ENCODE peak calls at places on chromosomes 6 and 20, in eight cellular contexts. One of them, this sample, is unnamed.

GRCh38 chr20:42204261-42204660 is 586.1 kb upstream of the CHD6 start:
- DNase-seq in skeletal muscle cell: no peak
- DNase-seq in NCI-H2081: no peak
- DNase-seq in lower lobe of right lung: no peak
- DNase-seq in activated gamma-delta T cell treated with Interleukin-2 at 50 U/mL for 16 hours: no peak
- DNase-seq in H7: peak
- DNase-seq in mucosa of gallbladder: peak
- DNase-seq in BE2C: no peak
- DNase-seq in this sample: no peak

GRCh38 chr6:105364243-105364642 is 38.6 kb downstream of the PREP start:
- DNase-seq in H7: no peak
- DNase-seq in skeletal muscle cell: no peak
- DNase-seq in mucosa of gallbladder: no peak
- DNase-seq in lower lobe of right lung: no peak
- DNase-seq in activated gamma-delta T cell treated with Interleukin-2 at 50 U/mL for 16 hours: no peak
- DNase-seq in NCI-H2081: no peak
- DNase-seq in BE2C: peak
- DNase-seq in this sample: peak

GRCh38 chr20:62715201-62715600 is 6.6 kb downstream of the NTSR1 start:
- DNase-seq in skeletal muscle cell: no peak
- DNase-seq in H7: no peak
- DNase-seq in lower lobe of right lung: no peak
- DNase-seq in BE2C: no peak
- DNase-seq in activated gamma-delta T cell treated with Interleukin-2 at 50 U/mL for 16 hours: no peak
- DNase-seq in mucosa of gallbladder: no peak
- DNase-seq in NCI-H2081: no peak
- DNase-seq in this sample: no peak

GRCh38 chr6:57221936-57222683 is at the start of gene RAB23:
- DNase-seq in BE2C: peak
- DNase-seq in lower lobe of right lung: peak
- DNase-seq in H7: peak
- DNase-seq in mucosa of gallbladder: peak
- DNase-seq in NCI-H2081: peak
- DNase-seq in activated gamma-delta T cell treated with Interleukin-2 at 50 U/mL for 16 hours: peak
- DNase-seq in skeletal muscle cell: peak
- DNase-seq in this sample: peak

GRCh38 chr6:11738681-11739375 is 39.8 kb downstream of the ADTRP start:
- DNase-seq in skeletal muscle cell: no peak
- DNase-seq in activated gamma-delta T cell treated with Interleukin-2 at 50 U/mL for 16 hours: no peak
- DNase-seq in lower lobe of right lung: no peak
- DNase-seq in mucosa of gallbladder: no peak
- DNase-seq in BE2C: no peak
- DNase-seq in NCI-H2081: no peak
- DNase-seq in H7: no peak
- DNase-seq in this sample: no peak

GRCh38 chr6:170062209-170062903 is 228.5 kb downstream of the DLL1 start:
- DNase-seq in skeletal muscle cell: no peak
- DNase-seq in lower lobe of right lung: peak
- DNase-seq in mucosa of gallbladder: no peak
- DNase-seq in BE2C: no peak
- DNase-seq in H7: peak
- DNase-seq in NCI-H2081: no peak
- DNase-seq in activated gamma-delta T cell treated with Interleukin-2 at 50 U/mL for 16 hours: no peak
- DNase-seq in this sample: no peak

GRCh38 chr6:149473080-149474052 is 11.4 kb downstream of the ZC3H12D start:
- DNase-seq in mucosa of gallbladder: no peak
- DNase-seq in lower lobe of right lung: no peak
- DNase-seq in NCI-H2081: no peak
- DNase-seq in H7: peak
- DNase-seq in skeletal muscle cell: no peak
- DNase-seq in BE2C: no peak
- DNase-seq in activated gamma-delta T cell treated with Interleukin-2 at 50 U/mL for 16 hours: no peak
- DNase-seq in this sample: no peak

GRCh38 chr6:11172501-11173337 is 59.7 kb downstream of the NEDD9 start:
- DNase-seq in skeletal muscle cell: no peak
- DNase-seq in NCI-H2081: peak
- DNase-seq in BE2C: peak
- DNase-seq in H7: peak
- DNase-seq in lower lobe of right lung: peak
- DNase-seq in activated gamma-delta T cell treated with Interleukin-2 at 50 U/mL for 16 hours: peak
- DNase-seq in mucosa of gallbladder: peak
- DNase-seq in this sample: peak

GRCh38 chr6:39997101-39997635 is 62.9 kb upstream of the MOCS1 start:
- DNase-seq in activated gamma-delta T cell treated with Interleukin-2 at 50 U/mL for 16 hours: no peak
- DNase-seq in mucosa of gallbladder: no peak
- DNase-seq in BE2C: no peak
- DNase-seq in skeletal muscle cell: no peak
- DNase-seq in H7: no peak
- DNase-seq in NCI-H2081: peak
- DNase-seq in lower lobe of right lung: no peak
- DNase-seq in this sample: no peak

GRCh38 chr6:119283214-119283613 is 66.3 kb downstream of the MAN1A1 start:
- DNase-seq in skeletal muscle cell: no peak
- DNase-seq in NCI-H2081: no peak
- DNase-seq in lower lobe of right lung: no peak
- DNase-seq in mucosa of gallbladder: no peak
- DNase-seq in activated gamma-delta T cell treated with Interleukin-2 at 50 U/mL for 16 hours: no peak
- DNase-seq in H7: no peak
- DNase-seq in BE2C: no peak
- DNase-seq in this sample: no peak

GRCh38 chr6:112298021-112298745 is 43.8 kb upstream of the LAMA4 start:
- DNase-seq in BE2C: no peak
- DNase-seq in H7: no peak
- DNase-seq in skeletal muscle cell: peak
- DNase-seq in mucosa of gallbladder: no peak
- DNase-seq in activated gamma-delta T cell treated with Interleukin-2 at 50 U/mL for 16 hours: no peak
- DNase-seq in lower lobe of right lung: no peak
- DNase-seq in NCI-H2081: no peak
- DNase-seq in this sample: peak

GRCh38 chr6:116461563-116462507 is 660 bp downstream of the CALHM6 start:
- DNase-seq in H7: peak
- DNase-seq in NCI-H2081: no peak
- DNase-seq in BE2C: peak
- DNase-seq in lower lobe of right lung: peak
- DNase-seq in activated gamma-delta T cell treated with Interleukin-2 at 50 U/mL for 16 hours: peak
- DNase-seq in skeletal muscle cell: peak
- DNase-seq in mucosa of gallbladder: no peak
- DNase-seq in this sample: peak

GRCh38 chr6:82408952-82409421 is 45.4 kb downstream of the TPBG start:
- DNase-seq in lower lobe of right lung: no peak
- DNase-seq in H7: no peak
- DNase-seq in skeletal muscle cell: peak
- DNase-seq in mucosa of gallbladder: no peak
- DNase-seq in activated gamma-delta T cell treated with Interleukin-2 at 50 U/mL for 16 hours: no peak
- DNase-seq in BE2C: no peak
- DNase-seq in NCI-H2081: no peak
- DNase-seq in this sample: peak

GRCh38 chr20:64160536-64161495 is 3.4 kb upstream of the MYT1 start:
- DNase-seq in lower lobe of right lung: peak
- DNase-seq in H7: no peak
- DNase-seq in mucosa of gallbladder: no peak
- DNase-seq in BE2C: peak
- DNase-seq in NCI-H2081: peak
- DNase-seq in skeletal muscle cell: no peak
- DNase-seq in activated gamma-delta T cell treated with Interleukin-2 at 50 U/mL for 16 hours: no peak
- DNase-seq in this sample: no peak

GRCh38 chr6:1562171-1562955 is 47.4 kb upstream of the FOXC1 start:
- DNase-seq in mucosa of gallbladder: no peak
- DNase-seq in BE2C: no peak
- DNase-seq in H7: no peak
- DNase-seq in lower lobe of right lung: no peak
- DNase-seq in NCI-H2081: no peak
- DNase-seq in activated gamma-delta T cell treated with Interleukin-2 at 50 U/mL for 16 hours: no peak
- DNase-seq in skeletal muscle cell: no peak
- DNase-seq in this sample: no peak

GRCh38 chr6:109958626-109959025 is 19.5 kb upstream of the GPR6 start:
- DNase-seq in lower lobe of right lung: no peak
- DNase-seq in NCI-H2081: no peak
- DNase-seq in activated gamma-delta T cell treated with Interleukin-2 at 50 U/mL for 16 hours: no peak
- DNase-seq in skeletal muscle cell: no peak
- DNase-seq in H7: no peak
- DNase-seq in BE2C: no peak
- DNase-seq in mucosa of gallbladder: no peak
- DNase-seq in this sample: no peak

GRCh38 chr20:11995750-11996567 is 78.3 kb downstream of the BTBD3 start:
- DNase-seq in BE2C: no peak
- DNase-seq in mucosa of gallbladder: no peak
- DNase-seq in skeletal muscle cell: no peak
- DNase-seq in NCI-H2081: no peak
- DNase-seq in H7: no peak
- DNase-seq in lower lobe of right lung: no peak
- DNase-seq in activated gamma-delta T cell treated with Interleukin-2 at 50 U/mL for 16 hours: no peak
- DNase-seq in this sample: no peak

GRCh38 chr20:38726849-38727601 is 2.7 kb downstream of the SLC32A1 start:
- DNase-seq in lower lobe of right lung: no peak
- DNase-seq in H7: peak
- DNase-seq in NCI-H2081: no peak
- DNase-seq in skeletal muscle cell: no peak
- DNase-seq in activated gamma-delta T cell treated with Interleukin-2 at 50 U/mL for 16 hours: peak
- DNase-seq in mucosa of gallbladder: no peak
- DNase-seq in BE2C: peak
- DNase-seq in this sample: peak

GRCh38 chr20:58576590-58576944 is 61.4 kb upstream of the APCDD1L start:
- DNase-seq in BE2C: no peak
- DNase-seq in skeletal muscle cell: no peak
- DNase-seq in NCI-H2081: peak
- DNase-seq in mucosa of gallbladder: no peak
- DNase-seq in lower lobe of right lung: no peak
- DNase-seq in activated gamma-delta T cell treated with Interleukin-2 at 50 U/mL for 16 hours: no peak
- DNase-seq in H7: no peak
- DNase-seq in this sample: no peak

GRCh38 chr6:37485259-37485658 is 14.4 kb downstream of the CCDC167 start:
- DNase-seq in lower lobe of right lung: no peak
- DNase-seq in H7: peak
- DNase-seq in NCI-H2081: peak
- DNase-seq in activated gamma-delta T cell treated with Interleukin-2 at 50 U/mL for 16 hours: no peak
- DNase-seq in skeletal muscle cell: no peak
- DNase-seq in BE2C: peak
- DNase-seq in mucosa of gallbladder: no peak
- DNase-seq in this sample: no peak

GRCh38 chr6:79781916-79782315 is 150.8 kb downstream of the SH3BGRL2 start:
- DNase-seq in activated gamma-delta T cell treated with Interleukin-2 at 50 U/mL for 16 hours: no peak
- DNase-seq in BE2C: no peak
- DNase-seq in mucosa of gallbladder: no peak
- DNase-seq in NCI-H2081: no peak
- DNase-seq in skeletal muscle cell: no peak
- DNase-seq in H7: no peak
- DNase-seq in lower lobe of right lung: no peak
- DNase-seq in this sample: no peak

GRCh38 chr20:62197801-62198200 is 15.0 kb downstream of the MTG2 start:
- DNase-seq in BE2C: no peak
- DNase-seq in NCI-H2081: no peak
- DNase-seq in activated gamma-delta T cell treated with Interleukin-2 at 50 U/mL for 16 hours: no peak
- DNase-seq in lower lobe of right lung: peak
- DNase-seq in skeletal muscle cell: no peak
- DNase-seq in H7: no peak
- DNase-seq in mucosa of gallbladder: no peak
- DNase-seq in this sample: no peak

GRCh38 chr6:14046476-14047068 is 71.0 kb upstream of the CD83 start:
- DNase-seq in mucosa of gallbladder: peak
- DNase-seq in H7: peak
- DNase-seq in lower lobe of right lung: no peak
- DNase-seq in skeletal muscle cell: no peak
- DNase-seq in BE2C: peak
- DNase-seq in activated gamma-delta T cell treated with Interleukin-2 at 50 U/mL for 16 hours: peak
- DNase-seq in NCI-H2081: peak
- DNase-seq in this sample: peak

GRCh38 chr6:47097092-47097945 is 55.2 kb upstream of the ADGRF1 start:
- DNase-seq in NCI-H2081: peak
- DNase-seq in activated gamma-delta T cell treated with Interleukin-2 at 50 U/mL for 16 hours: peak
- DNase-seq in lower lobe of right lung: peak
- DNase-seq in skeletal muscle cell: peak
- DNase-seq in H7: peak
- DNase-seq in mucosa of gallbladder: peak
- DNase-seq in BE2C: peak
- DNase-seq in this sample: peak

GRCh38 chr20:54086444-54087134 is 16.2 kb upstream of the BCAS1 start:
- DNase-seq in activated gamma-delta T cell treated with Interleukin-2 at 50 U/mL for 16 hours: no peak
- DNase-seq in H7: no peak
- DNase-seq in NCI-H2081: no peak
- DNase-seq in BE2C: no peak
- DNase-seq in mucosa of gallbladder: no peak
- DNase-seq in lower lobe of right lung: no peak
- DNase-seq in skeletal muscle cell: peak
- DNase-seq in this sample: peak

GRCh38 chr20:346640-347316 is at the start of gene NRSN2:
- DNase-seq in H7: peak
- DNase-seq in skeletal muscle cell: no peak
- DNase-seq in NCI-H2081: peak
- DNase-seq in lower lobe of right lung: peak
- DNase-seq in BE2C: peak
- DNase-seq in activated gamma-delta T cell treated with Interleukin-2 at 50 U/mL for 16 hours: no peak
- DNase-seq in mucosa of gallbladder: peak
- DNase-seq in this sample: peak

GRCh38 chr6:6781172-6781876 is 192.8 kb downstream of the LY86 start:
- DNase-seq in H7: no peak
- DNase-seq in mucosa of gallbladder: no peak
- DNase-seq in skeletal muscle cell: peak
- DNase-seq in NCI-H2081: no peak
- DNase-seq in BE2C: no peak
- DNase-seq in activated gamma-delta T cell treated with Interleukin-2 at 50 U/mL for 16 hours: no peak
- DNase-seq in lower lobe of right lung: no peak
- DNase-seq in this sample: peak

GRCh38 chr20:34877002-34877264 is 521 bp downstream of the ACSS2 start:
- DNase-seq in H7: no peak
- DNase-seq in lower lobe of right lung: no peak
- DNase-seq in skeletal muscle cell: no peak
- DNase-seq in NCI-H2081: no peak
- DNase-seq in mucosa of gallbladder: no peak
- DNase-seq in BE2C: no peak
- DNase-seq in activated gamma-delta T cell treated with Interleukin-2 at 50 U/mL for 16 hours: no peak
- DNase-seq in this sample: peak

GRCh38 chr6:156396791-156397418 is 380.3 kb upstream of the ARID1B start:
- DNase-seq in lower lobe of right lung: no peak
- DNase-seq in skeletal muscle cell: no peak
- DNase-seq in H7: peak
- DNase-seq in NCI-H2081: no peak
- DNase-seq in mucosa of gallbladder: no peak
- DNase-seq in activated gamma-delta T cell treated with Interleukin-2 at 50 U/mL for 16 hours: no peak
- DNase-seq in BE2C: no peak
- DNase-seq in this sample: no peak

GRCh38 chr20:46188866-46189265 is 70.8 kb downstream of the CD40 start:
- DNase-seq in BE2C: peak
- DNase-seq in NCI-H2081: no peak
- DNase-seq in skeletal muscle cell: no peak
- DNase-seq in H7: no peak
- DNase-seq in mucosa of gallbladder: no peak
- DNase-seq in lower lobe of right lung: no peak
- DNase-seq in activated gamma-delta T cell treated with Interleukin-2 at 50 U/mL for 16 hours: no peak
- DNase-seq in this sample: no peak

GRCh38 chr6:113873043-113873667 is 16.0 kb downstream of the MARCKS start:
- DNase-seq in activated gamma-delta T cell treated with Interleukin-2 at 50 U/mL for 16 hours: no peak
- DNase-seq in mucosa of gallbladder: peak
- DNase-seq in lower lobe of right lung: peak
- DNase-seq in BE2C: no peak
- DNase-seq in skeletal muscle cell: no peak
- DNase-seq in NCI-H2081: peak
- DNase-seq in H7: no peak
- DNase-seq in this sample: no peak

GRCh38 chr20:50987493-50988210 is 29.0 kb downstream of the MOCS3 start:
- DNase-seq in H7: peak
- DNase-seq in BE2C: peak
- DNase-seq in mucosa of gallbladder: peak
- DNase-seq in lower lobe of right lung: no peak
- DNase-seq in skeletal muscle cell: peak
- DNase-seq in activated gamma-delta T cell treated with Interleukin-2 at 50 U/mL for 16 hours: peak
- DNase-seq in NCI-H2081: peak
- DNase-seq in this sample: peak

This sample was measured in fibroblast of pulmonary artery.